ENCODE peak calls at places on chromosomes 2 and 18, in ten cellular contexts. Z is left ventricle myocardium inferior; L is astrocyte; H is GM23338; G is naive thymus-derived CD4-positive, alpha-beta T cell; F is right cardiac atrium; O is tibial artery; V is prostate gland; I is mesendoderm; W is iPS DF 6.9. J is an unnamed sample. For H3K4me1, the result is how much of the 10 kb centered on the place peaks cover.

GRCh38 chr18:65091737-65092329 is 659.0 kb upstream of the CDH7 start:
- DNase-seq in Z (no peak), L (no peak), H (peak), G (no peak), F (no peak), O (no peak), V (no peak), I (peak), W (peak), J (no peak)

GRCh38 chr2:62465741-62466500 is 40.1 kb downstream of the TMEM17 start:
- DNase-seq in Z (no peak), L (peak), H (peak), G (no peak), F (no peak), O (no peak), V (no peak), I (no peak), W (no peak), J (no peak)

GRCh38 chr2:103396152-103396551 is 634.3 kb downstream of the TMEM182 start:
- DNase-seq in Z (no peak), L (no peak), H (peak), G (no peak), F (no peak), O (no peak), V (no peak), I (peak), W (peak), J (no peak)

GRCh38 chr2:109558076-109558882 is 55.5 kb downstream of the SEPTIN10 start:
- DNase-seq in Z (no peak), L (peak), H (peak), G (no peak), F (no peak), O (no peak), V (peak), I (peak), W (no peak), J (no peak)

GRCh38 chr2:235032949-235033348 is 81.1 kb downstream of the SH3BP4 start:
- DNase-seq in Z (no peak), L (no peak), H (no peak), G (no peak), F (no peak), O (peak), V (no peak), I (no peak), W (no peak), J (no peak)

GRCh38 chr2:28637648-28638047 is 114.0 kb upstream of the PPP1CB start:
- DNase-seq in Z (no peak), L (no peak), H (no peak), G (no peak), F (no peak), O (no peak), V (no peak), I (no peak), W (no peak), J (no peak)

GRCh38 chr2:20544093-20544747 is 97.3 kb downstream of the RHOB start:
- DNase-seq in Z (no peak), L (no peak), H (no peak), G (no peak), F (no peak), O (no peak), V (no peak), I (no peak), W (no peak), J (no peak)

GRCh38 chr18:26436176-26437031 is 111.9 kb downstream of the KCTD1 start:
- DNase-seq in Z (no peak), L (peak), H (no peak), G (no peak), F (no peak), O (no peak), V (no peak), I (peak), W (no peak), J (no peak)

GRCh38 chr18:70385474-70385873 is 96.6 kb downstream of the SOCS6 start:
- DNase-seq in Z (no peak), L (no peak), H (no peak), G (no peak), F (no peak), O (no peak), V (no peak), I (no peak), W (no peak), J (no peak)

GRCh38 chr2:161030260-161031063 is 129.8 kb upstream of the TANK start:
- DNase-seq in Z (no peak), L (peak), H (no peak), G (no peak), F (no peak), O (peak), V (no peak), I (peak), W (no peak), J (no peak)

GRCh38 chr2:158760887-158761286 is 34.2 kb upstream of the DAPL1 start:
- DNase-seq in Z (peak), L (no peak), H (no peak), G (no peak), F (no peak), O (no peak), V (peak), I (no peak), W (no peak), J (no peak)

GRCh38 chr18:48813833-48814489 is 136.8 kb downstream of the SMAD7 start:
- DNase-seq in Z (peak), L (no peak), H (no peak), G (peak), F (peak), O (peak), V (no peak), I (peak), W (no peak), J (peak)

GRCh38 chr2:99085400-99085799 is 56.1 kb upstream of the C2orf15 start:
- DNase-seq in Z (no peak), L (no peak), H (peak), G (peak), F (no peak), O (no peak), V (no peak), I (peak), W (no peak), J (no peak)

GRCh38 chr2:235709969-235710879 is 216.4 kb downstream of the AGAP1 start:
- DNase-seq in Z (no peak), L (peak), H (no peak), G (no peak), F (no peak), O (peak), V (no peak), I (no peak), W (no peak), J (no peak)

DNA sequence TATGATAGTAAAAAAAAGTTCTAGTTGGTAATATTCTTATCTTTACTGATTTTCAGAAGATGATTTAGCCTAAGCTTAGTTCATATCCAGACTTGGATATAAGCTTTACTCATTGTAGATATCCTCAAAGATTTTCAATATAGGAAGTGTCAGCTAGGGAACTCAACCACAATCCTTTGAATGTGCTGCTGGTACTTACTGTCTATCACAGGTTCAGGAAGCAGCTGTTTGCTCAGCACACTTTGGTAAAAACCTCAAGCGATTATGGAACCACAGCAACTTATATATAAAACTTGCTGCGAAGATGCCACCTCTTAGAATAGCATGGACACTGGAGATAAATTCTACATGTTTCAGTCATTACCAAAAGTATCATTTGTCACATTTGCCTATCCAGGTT is 60.1 kb upstream of the TNFRSF11A start:
- DNase-seq in Z (no peak), L (no peak), H (no peak), G (no peak), F (no peak), O (no peak), V (no peak), I (no peak), W (no peak), J (no peak)
- H3K4me3 ChIP-seq in Z (no peak), L (no peak), H (no peak), G (no peak), F (no peak), O (no peak), V (no peak), I (no peak), W (no peak), J (no peak)

GRCh38 chr2:239370403-239370802 is 30.4 kb downstream of the HDAC4 start:
- DNase-seq in Z (no peak), L (no peak), H (no peak), G (no peak), F (no peak), O (no peak), V (no peak), I (no peak), W (no peak), J (peak)

GRCh38 chr2:239374896-239375277 is 25.9 kb downstream of the HDAC4 start:
- DNase-seq in Z (no peak), L (no peak), H (peak), G (no peak), F (no peak), O (no peak), V (no peak), I (no peak), W (no peak), J (no peak)

GRCh38 chr2:239370876-239371725 is 29.7 kb downstream of the HDAC4 start:
- DNase-seq in Z (no peak), L (no peak), H (no peak), G (no peak), F (no peak), O (no peak), V (no peak), I (no peak), W (no peak), J (peak)

GRCh38 chr2:239371726-239372686 is 28.8 kb downstream of the HDAC4 start:
- DNase-seq in Z (no peak), L (no peak), H (peak), G (no peak), F (no peak), O (no peak), V (no peak), I (no peak), W (no peak), J (peak)

GRCh38 chr2:239372835-239373234 is 28.0 kb downstream of the HDAC4 start:
- DNase-seq in Z (peak), L (no peak), H (no peak), G (no peak), F (no peak), O (no peak), V (no peak), I (no peak), W (no peak), J (peak)
- H3K4me1 ChIP-seq in Z (under half), L (under half), H (under half), G (under half), F (under half), O (under half), V (under half), I (under half), W (under half), J (under half)

DNA sequence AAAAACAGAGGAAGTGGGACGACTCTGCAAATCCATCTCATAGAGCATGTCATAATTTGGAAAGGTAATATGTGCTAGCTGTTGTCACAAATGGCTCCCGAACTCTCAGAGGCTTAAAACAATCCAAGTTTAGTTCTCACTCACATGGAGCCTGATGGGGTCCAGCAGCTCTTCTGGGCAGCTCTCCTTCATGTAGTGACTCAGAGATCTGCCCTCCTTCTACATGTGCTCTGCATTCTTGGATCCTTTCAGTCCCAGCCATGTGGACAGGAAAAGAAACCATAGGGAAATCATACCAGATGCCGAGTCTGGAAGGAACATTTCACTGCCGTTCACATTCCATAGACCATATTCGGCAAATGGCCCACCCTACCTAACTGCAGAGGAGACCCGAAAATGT is 180.1 kb upstream of the APCDD1 start:
- DNase-seq in Z (peak), L (peak), H (no peak), G (no peak), F (peak), O (no peak), V (no peak), I (no peak), W (no peak), J (no peak)
- H3K4me3 ChIP-seq in Z (no peak), L (no peak), H (no peak), G (no peak), F (no peak), O (no peak), V (no peak), I (no peak), W (no peak), J (no peak)

DNA sequence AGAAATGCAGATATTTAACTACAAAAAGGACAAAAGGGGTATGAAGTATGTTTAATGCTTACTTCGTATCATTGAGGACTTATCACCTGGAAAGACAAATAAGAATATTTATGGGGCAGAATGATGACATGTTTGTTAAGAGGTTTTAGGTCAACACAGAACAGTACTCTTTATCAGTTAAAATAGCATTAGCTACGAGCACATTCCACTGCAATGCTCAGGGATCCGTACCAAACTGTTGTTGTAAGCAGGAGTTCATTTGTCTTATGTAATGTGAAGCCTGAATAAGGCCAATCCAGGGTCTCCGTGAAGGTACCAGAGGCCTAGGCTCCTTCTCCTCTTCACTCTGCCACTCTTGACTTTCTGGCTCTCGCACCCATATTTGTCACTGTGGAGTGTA is 465.7 kb upstream of the NRP2 start:
- DNase-seq in Z (no peak), L (peak), H (no peak), G (no peak), F (no peak), O (no peak), V (no peak), I (no peak), W (no peak), J (no peak)
- H3K4me1 ChIP-seq in Z (under half), L (under half), H (under half), G (under half), F (under half), O (under half), V (under half), I (under half), W (under half), J (under half)

GRCh38 chr2:191486584-191487320 is 191.2 kb upstream of the NABP1 start:
- DNase-seq in Z (no peak), L (peak), H (no peak), G (no peak), F (no peak), O (no peak), V (no peak), I (no peak), W (no peak), J (no peak)
- H3K4me3 ChIP-seq in Z (no peak), L (peak), H (no peak), G (no peak), F (no peak), O (no peak), V (no peak), I (no peak), W (no peak), J (no peak)

DNA sequence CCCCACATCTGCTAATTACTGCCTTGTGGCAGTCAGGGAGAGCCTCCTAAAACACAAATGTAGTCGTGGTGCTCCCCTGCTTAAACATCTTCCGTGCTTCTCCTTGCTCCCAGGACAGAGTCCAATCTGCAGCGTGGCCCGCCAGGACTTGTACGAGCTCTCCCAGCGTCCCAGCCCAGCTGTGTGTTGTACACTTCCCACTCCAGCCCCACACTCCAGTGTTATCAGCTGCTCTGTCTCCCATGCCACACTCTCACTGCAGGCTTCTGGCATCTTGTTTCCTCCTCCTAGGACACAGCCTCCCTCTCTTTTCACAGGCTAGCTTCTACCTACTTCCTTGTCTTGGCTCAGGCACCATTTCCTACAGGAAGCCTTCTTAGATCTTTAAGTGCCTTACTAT is 199.4 kb downstream of the ALPK2 start:
- DNase-seq in Z (no peak), L (no peak), H (no peak), G (no peak), F (peak), O (no peak), V (no peak), I (peak), W (no peak), J (no peak)
- H3K4me1 ChIP-seq in Z (under half), L (under half), H (under half), G (under half), F (under half), O (under half), V (under half), I (under half), W (under half), J (under half)

DNA sequence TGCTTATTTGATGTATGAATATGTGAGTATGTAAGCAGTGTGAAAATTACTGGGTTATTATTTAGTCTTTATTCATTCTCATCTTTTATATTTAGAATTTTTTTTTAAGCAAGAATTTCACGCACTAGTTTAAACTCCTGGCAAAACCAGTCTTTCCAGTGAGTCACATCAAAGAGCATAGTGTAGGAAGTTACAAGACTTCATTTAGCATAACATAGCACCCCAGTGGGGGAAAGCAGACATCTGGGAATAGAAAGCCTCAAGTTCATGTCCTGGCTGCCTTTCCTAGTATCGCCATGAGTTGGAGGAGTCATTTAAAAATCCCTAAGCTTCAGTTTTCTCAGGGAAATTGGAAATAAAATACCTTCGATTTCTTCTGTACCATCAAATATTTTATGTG is 408.3 kb downstream of the NUP35 start:
- DNase-seq in Z (no peak), L (peak), H (peak), G (no peak), F (no peak), O (no peak), V (no peak), I (peak), W (peak), J (no peak)
- H3K4me3 ChIP-seq in Z (no peak), L (no peak), H (peak), G (no peak), F (no peak), O (no peak), V (no peak), I (no peak), W (no peak), J (no peak)

GRCh38 chr2:24885221-24886113 is 34.6 kb downstream of the ADCY3 start:
- DNase-seq in Z (no peak), L (no peak), H (no peak), G (no peak), F (no peak), O (no peak), V (no peak), I (no peak), W (no peak), J (no peak)

GRCh38 chr2:24888177-24888576 is 31.9 kb downstream of the ADCY3 start:
- DNase-seq in Z (no peak), L (no peak), H (no peak), G (no peak), F (no peak), O (no peak), V (no peak), I (no peak), W (no peak), J (no peak)

GRCh38 chr2:24886114-24886501 is 33.9 kb downstream of the ADCY3 start:
- DNase-seq in Z (no peak), L (no peak), H (no peak), G (no peak), F (no peak), O (no peak), V (no peak), I (no peak), W (no peak), J (no peak)

GRCh38 chr2:24887325-24887874 is 32.6 kb downstream of the ADCY3 start:
- DNase-seq in Z (no peak), L (no peak), H (no peak), G (no peak), F (no peak), O (no peak), V (no peak), I (no peak), W (no peak), J (no peak)

GRCh38 chr2:24886640-24887324 is 33.3 kb downstream of the ADCY3 start:
- DNase-seq in Z (no peak), L (peak), H (no peak), G (no peak), F (no peak), O (no peak), V (no peak), I (no peak), W (no peak), J (no peak)
- H3K4me1 ChIP-seq in Z (under half), L (under half), H (under half), G (under half), F (under half), O (under half), V (under half), I (under half), W (under half), J (under half)

DNA sequence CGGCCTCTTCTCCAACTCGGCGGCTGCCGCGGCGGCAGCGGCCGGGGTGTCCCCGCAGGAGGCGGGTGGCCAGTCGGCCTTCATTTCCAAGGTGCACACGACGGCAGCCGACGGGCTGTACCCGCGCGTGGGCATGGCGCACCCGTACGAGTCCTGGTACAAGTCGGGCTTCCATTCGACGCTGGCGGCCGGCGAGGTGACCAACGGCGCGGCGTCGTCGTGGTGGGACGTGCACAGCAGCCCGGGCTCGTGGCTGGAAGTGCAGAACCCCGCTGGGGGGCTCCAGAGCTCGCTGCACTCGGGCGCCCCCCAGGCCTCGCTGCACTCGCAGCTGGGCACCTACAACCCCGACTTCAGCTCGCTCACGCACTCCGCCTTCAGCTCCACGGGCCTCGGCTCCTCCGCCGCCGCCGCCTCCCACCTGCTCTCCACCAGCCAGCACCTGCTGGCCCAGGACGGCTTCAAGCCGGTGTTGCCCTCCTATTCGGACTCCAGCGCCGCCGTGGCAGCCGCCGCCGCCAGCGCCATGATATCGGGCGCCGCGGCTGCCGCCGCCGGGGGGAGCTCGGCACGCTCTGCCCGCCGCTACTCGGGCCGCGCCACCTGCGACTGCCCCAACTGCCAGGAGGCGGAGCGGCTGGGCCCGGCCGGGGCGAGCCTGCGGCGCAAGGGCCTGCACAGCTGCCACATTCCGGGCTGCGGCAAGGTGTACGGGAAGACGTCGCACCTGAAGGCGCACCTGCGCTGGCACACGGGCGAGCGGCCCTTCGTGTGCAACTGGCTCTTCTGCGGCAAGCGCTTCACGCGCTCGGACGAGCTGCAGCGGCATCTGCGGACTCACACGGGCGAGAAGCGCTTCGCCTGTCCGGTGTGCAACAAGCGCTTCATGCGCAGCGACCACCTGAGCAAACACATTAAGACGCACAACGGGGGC is 1.9 kb downstream of the SP9 start:
- DNase-seq in Z (no peak), L (no peak), H (peak), G (peak), F (no peak), O (no peak), V (no peak), I (peak), W (no peak), J (peak)
- H3K4me3 ChIP-seq in Z (peak), L (no peak), H (peak), G (peak), F (peak), O (peak), V (no peak), I (no peak), W (peak), J (no peak)

GRCh38 chr2:177596866-177597265 is 204.3 kb downstream of the AGPS start:
- DNase-seq in Z (no peak), L (no peak), H (no peak), G (no peak), F (no peak), O (no peak), V (no peak), I (no peak), W (no peak), J (no peak)
- H3K4me1 ChIP-seq in Z (under half), L (under half), H (under half), G (under half), F (under half), O (under half), V (under half), I (under half), W (under half), J (under half)